ENCODE peak calls at places on chromosomes 16 and 17, in seven cellular contexts. A is PC-3; M is stimulated activated CD4-positive, alpha-beta T cell treated with anti-CD3 and anti-CD28 coated beads, Interleukin-1b, Interleukin-23, amount 100 ng/mL, for 1 hour; J is WTC11; B is HuH-7; U is AG09309; X is GM13977. H is an unnamed sample.

GRCh38 chr16:54957403-54957802 is 26.7 kb downstream of the IRX5 start:
- DNase-seq in B (no peak), M (no peak), X (peak), J (peak), U (no peak), A (peak), H (peak)

GRCh38 chr17:6654816-6655731 is 3.5 kb downstream of the C17orf100 start:
- DNase-seq in B (no peak), X (no peak), J (peak), A (no peak), M (no peak), U (no peak), H (peak)

GRCh38 chr17:2181206-2181983 is 122.2 kb downstream of the SMG6 start:
- DNase-seq in X (no peak), B (no peak), U (peak), A (no peak), J (no peak), M (no peak), H (no peak)

GRCh38 chr17:62804822-62805221 is 3.3 kb downstream of the MARCHF10 start:
- DNase-seq in A (no peak), U (no peak), M (no peak), X (no peak), B (no peak), J (no peak), H (peak)

GRCh38 chr17:64780096-64781012 is 118.2 kb upstream of the SMURF2 start:
- DNase-seq in X (peak), B (no peak), J (peak), U (no peak), M (peak), A (peak), H (peak)

GRCh38 chr17:61465550-61466237 is 13.5 kb downstream of the TBX4 start:
- DNase-seq in U (no peak), A (no peak), B (no peak), M (no peak), J (no peak), X (no peak), H (no peak)

GRCh38 chr16:11350531-11351335 is 5.5 kb downstream of the RMI2 start:
- DNase-seq in M (no peak), A (peak), U (peak), J (no peak), X (no peak), B (no peak), H (no peak)

GRCh38 chr17:45144199-45145034 is 3.9 kb upstream of the HEXIM1 start:
- DNase-seq in J (peak), M (no peak), B (no peak), A (no peak), U (no peak), X (peak), H (no peak)

GRCh38 chr16:23949630-23950290 is 114.0 kb downstream of the PRKCB start:
- DNase-seq in A (no peak), X (no peak), U (no peak), J (no peak), M (peak), B (no peak), H (no peak)

GRCh38 chr17:6786618-6787017 is 10.6 kb downstream of the FBXO39 start:
- DNase-seq in J (no peak), A (peak), B (no peak), X (no peak), U (peak), M (no peak), H (peak)

GRCh38 chr17:27514595-27515413 is 58.6 kb downstream of the KSR1 start:
- DNase-seq in B (no peak), U (no peak), A (no peak), M (no peak), X (no peak), J (no peak), H (no peak)

GRCh38 chr17:46727572-46728348 is 90.7 kb downstream of the WNT3 start:
- DNase-seq in B (no peak), A (peak), J (no peak), U (peak), X (no peak), M (no peak), H (peak)

GRCh38 chr17:68733241-68734176 is 132.3 kb upstream of the FAM20A start:
- DNase-seq in B (no peak), U (no peak), J (no peak), M (no peak), X (no peak), A (no peak), H (no peak)

GRCh38 chr16:64426131-64426666 is 695.7 kb downstream of the CDH11 start:
- DNase-seq in A (no peak), B (no peak), J (no peak), M (no peak), U (no peak), X (no peak), H (no peak)

GRCh38 chr17:61360318-61360717 is 39.3 kb upstream of the TBX2 start:
- DNase-seq in J (no peak), X (no peak), M (no peak), A (no peak), U (no peak), B (no peak), H (no peak)

GRCh38 chr17:47290870-47291241 is 32.9 kb upstream of the EFCAB13 start:
- DNase-seq in U (no peak), X (no peak), M (no peak), A (no peak), B (no peak), J (no peak), H (no peak)

GRCh38 chr17:55587608-55588139 is 76.4 kb upstream of the SMIM36 start:
- DNase-seq in X (no peak), J (no peak), M (no peak), A (no peak), U (no peak), B (no peak), H (no peak)

GRCh38 chr16:29729116-29729521 is 16.7 kb downstream of the C16orf54 start:
- DNase-seq in X (no peak), U (peak), J (no peak), A (peak), B (peak), M (no peak), H (peak)

GRCh38 chr17:78351449-78352006 is 8.3 kb downstream of the SOCS3 start:
- DNase-seq in X (no peak), J (peak), B (no peak), U (peak), M (no peak), A (no peak), H (peak)

GRCh38 chr16:85387731-85388295 is 225.3 kb upstream of the GSE1 start:
- DNase-seq in U (no peak), B (no peak), M (no peak), J (no peak), X (no peak), A (no peak), H (no peak)

H was measured in RWPE1.